ENCODE peak calls at places on chromosomes 6 and 20, in seven cellular contexts. X is glutamatergic neuron, S is fibroblast of mammary gland, U is islet precursor cell, H is hypothalamus, M is NCI-H187, I is H9. L is an unnamed sample.

GRCh38 chr6:154921482-154921881 is 73.6 kb upstream of the TIAM2 start:
- DNase-seq in X (no peak), S (no peak), U (no peak), H (no peak), M (no peak), I (no peak), L (no peak)

GRCh38 chr6:45728674-45729073 is 287.0 kb downstream of the CLIC5 start:
- DNase-seq in X (no peak), S (peak), U (no peak), H (no peak), M (no peak), I (no peak), L (no peak)

GRCh38 chr20:48340915-48341314 is 486.9 kb downstream of the PREX1 start:
- DNase-seq in X (no peak), S (no peak), U (no peak), H (no peak), M (no peak), I (no peak), L (no peak)

GRCh38 chr6:123598011-123598410 is 38.7 kb downstream of the TRDN start:
- DNase-seq in X (no peak), S (no peak), U (no peak), H (no peak), M (no peak), I (no peak), L (no peak)

GRCh38 chr6:15417811-15418210 is 171.9 kb downstream of the JARID2 start:
- DNase-seq in X (no peak), S (peak), U (no peak), H (no peak), M (no peak), I (no peak), L (no peak)

GRCh38 chr6:111880181-111880944 is 7.1 kb upstream of the FYN start:
- DNase-seq in X (no peak), S (peak), U (no peak), H (no peak), M (no peak), I (no peak), L (no peak)

GRCh38 chr6:21200056-21200870 is 393.3 kb upstream of the SOX4 start:
- DNase-seq in X (no peak), S (no peak), U (peak), H (no peak), M (peak), I (no peak), L (no peak)

GRCh38 chr6:139597781-139598368 is 223.4 kb upstream of the CITED2 start:
- DNase-seq in X (no peak), S (peak), U (no peak), H (peak), M (no peak), I (no peak), L (no peak)

GRCh38 chr20:4130404-4131189 is 115.2 kb upstream of the RNF24 start:
- DNase-seq in X (no peak), S (peak), U (no peak), H (no peak), M (no peak), I (no peak), L (no peak)

GRCh38 chr6:31908791-31909190 is 6.9 kb upstream of the ZBTB12 start:
- DNase-seq in X (no peak), S (peak), U (no peak), H (no peak), M (no peak), I (no peak), L (no peak)

GRCh38 chr6:7184502-7184901 is 76.7 kb downstream of the RREB1 start:
- DNase-seq in X (no peak), S (no peak), U (no peak), H (no peak), M (no peak), I (no peak), L (no peak)

GRCh38 chr6:145602927-145603326 is 132.4 kb downstream of the EPM2A start:
- DNase-seq in X (no peak), S (no peak), U (no peak), H (no peak), M (no peak), I (no peak), L (no peak)

GRCh38 chr20:20237093-20237959 is 130.6 kb upstream of the INSM1 start:
- DNase-seq in X (peak), S (peak), U (peak), H (no peak), M (peak), I (peak), L (peak)

GRCh38 chr6:21149460-21149859 is 444.1 kb upstream of the SOX4 start:
- DNase-seq in X (no peak), S (peak), U (no peak), H (no peak), M (no peak), I (no peak), L (no peak)

GRCh38 chr20:62040933-62041332 is 24.7 kb downstream of the TAF4 start:
- DNase-seq in X (no peak), S (no peak), U (no peak), H (no peak), M (no peak), I (no peak), L (no peak)

GRCh38 chr6:17600527-17601388 is 656 bp downstream of the FAM8A1 start:
- DNase-seq in X (peak), S (peak), U (peak), H (peak), M (peak), I (peak), L (peak)

GRCh38 chr6:149094934-149095341 is 222.6 kb upstream of the TAB2 start:
- DNase-seq in X (no peak), S (peak), U (no peak), H (no peak), M (no peak), I (no peak), L (no peak)

GRCh38 chr6:42038811-42039408 is 11.4 kb upstream of the TAF8 start:
- DNase-seq in X (no peak), S (no peak), U (no peak), H (no peak), M (no peak), I (no peak), L (no peak)

GRCh38 chr20:7971536-7972285 is 31.5 kb upstream of the HAO1 start:
- DNase-seq in X (no peak), S (peak), U (no peak), H (no peak), M (no peak), I (no peak), L (no peak)

GRCh38 chr20:63533871-63534393 is 3.2 kb downstream of the PTK6 start:
- DNase-seq in X (peak), S (no peak), U (peak), H (no peak), M (no peak), I (no peak), L (no peak)

GRCh38 chr20:37154684-37155298 is 24.3 kb upstream of the RPN2 start:
- DNase-seq in X (no peak), S (no peak), U (no peak), H (no peak), M (no peak), I (no peak), L (no peak)

GRCh38 chr20:33169176-33169794 is 1.3 kb downstream of the BPIFA2 start:
- DNase-seq in X (no peak), S (peak), U (no peak), H (no peak), M (no peak), I (no peak), L (no peak)

GRCh38 chr6:139903411-139904157 is 529.1 kb upstream of the CITED2 start:
- DNase-seq in X (no peak), S (no peak), U (no peak), H (no peak), M (no peak), I (no peak), L (no peak)

GRCh38 chr6:34235605-34236422 is 859 bp upstream of the HMGA1 start:
- DNase-seq in X (peak), S (peak), U (no peak), H (no peak), M (no peak), I (no peak), L (peak)

GRCh38 chr20:47568019-47568418 is 66.3 kb downstream of the NCOA3 start:
- DNase-seq in X (no peak), S (peak), U (no peak), H (no peak), M (peak), I (no peak), L (no peak)

GRCh38 chr6:13853871-13854270 is 39.5 kb upstream of the MCUR1 start:
- DNase-seq in X (no peak), S (no peak), U (no peak), H (no peak), M (no peak), I (no peak), L (no peak)

GRCh38 chr6:167501831-167502385 is 177.0 kb downstream of the TTLL2 start:
- DNase-seq in X (no peak), S (no peak), U (peak), H (no peak), M (no peak), I (peak), L (no peak)

GRCh38 chr6:106773956-106774629 is 144.7 kb downstream of the QRSL1 start:
- DNase-seq in X (no peak), S (no peak), U (no peak), H (no peak), M (no peak), I (no peak), L (no peak)

GRCh38 chr6:157763129-157763893 is 59.7 kb upstream of the SNX9 start:
- DNase-seq in X (no peak), S (peak), U (peak), H (no peak), M (peak), I (peak), L (no peak)

GRCh38 chr6:89689732-89690131 is 51.2 kb upstream of the LYRM2 start:
- DNase-seq in X (no peak), S (no peak), U (no peak), H (peak), M (no peak), I (peak), L (peak)

GRCh38 chr6:125066964-125067363 is 86.6 kb upstream of the TPD52L1 start:
- DNase-seq in X (no peak), S (peak), U (no peak), H (no peak), M (no peak), I (no peak), L (no peak)

GRCh38 chr20:38143646-38144554 is 21.2 kb downstream of the TGM2 start:
- DNase-seq in X (no peak), S (peak), U (peak), H (no peak), M (no peak), I (no peak), L (no peak)

GRCh38 chr6:38170666-38171065 is 351.1 kb downstream of the ZFAND3 start:
- DNase-seq in X (no peak), S (no peak), U (no peak), H (no peak), M (peak), I (no peak), L (no peak)

GRCh38 chr6:81929828-81930227 is 177.3 kb upstream of the TENT5A start:
- DNase-seq in X (no peak), S (peak), U (no peak), H (no peak), M (no peak), I (no peak), L (no peak)

GRCh38 chr20:59152559-59153354 is 10.9 kb upstream of the ZNF831 start:
- DNase-seq in X (peak), S (no peak), U (peak), H (no peak), M (peak), I (no peak), L (no peak)

L was measured in nucleus accumbens.